ENCODE peak calls at places on chromosome 17, in eight cellular contexts. J is NCI-H2107; X is stimulated activated CD4-positive, alpha-beta T cell treated with anti-CD3 and anti-CD28 coated beads, Interleukin-4, amount 100 ng/mL, for 1 hour; I is AG04450; Z is mesothelial cell of epicardium; V is HFF-Myc; B is GM13977; W is NCI-H2081 treated with DMSO at 0.1 percent for 48 hours. U is an unnamed sample.

GRCh38 chr17:44804301-44805061 is 25.6 kb downstream of the GJC1 start:
- DNase-seq in J (no peak), X (no peak), I (no peak), Z (no peak), V (no peak), B (no peak), W (no peak), U (no peak)

GRCh38 chr17:48486557-48486956 is 44.3 kb downstream of the HOXB1 start:
- DNase-seq in J (no peak), X (no peak), I (peak), Z (no peak), V (peak), B (no peak), W (no peak), U (no peak)

GRCh38 chr17:35519442-35519841 is 18.0 kb downstream of the SLFN12L start:
- DNase-seq in J (no peak), X (no peak), I (no peak), Z (no peak), V (no peak), B (no peak), W (no peak), U (no peak)

GRCh38 chr17:66021757-66022156 is 170.2 kb downstream of the CEP112 start:
- DNase-seq in J (no peak), X (no peak), I (no peak), Z (no peak), V (no peak), B (no peak), W (no peak), U (no peak)

GRCh38 chr17:63911657-63912100 is 621 bp upstream of the CSHL1 start:
- DNase-seq in J (no peak), X (peak), I (no peak), Z (no peak), V (no peak), B (peak), W (no peak), U (peak)

GRCh38 chr17:40068917-40069750 is 6.4 kb downstream of the THRA start:
- DNase-seq in J (peak), X (peak), I (peak), Z (peak), V (peak), B (peak), W (peak), U (peak)

GRCh38 chr17:19975601-19976000 is 2.0 kb downstream of the AKAP10 start:
- DNase-seq in J (no peak), X (no peak), I (no peak), Z (no peak), V (no peak), B (no peak), W (no peak), U (no peak)

GRCh38 chr17:67993153-67993997 is 2.9 kb downstream of the C17orf58 start:
- DNase-seq in J (peak), X (peak), I (no peak), Z (peak), V (no peak), B (peak), W (peak), U (peak)

GRCh38 chr17:66654341-66654740 is 180.6 kb upstream of the CACNG5 start:
- DNase-seq in J (no peak), X (no peak), I (peak), Z (no peak), V (no peak), B (no peak), W (no peak), U (no peak)

GRCh38 chr17:39002991-39003715 is 36.0 kb upstream of the FBXO47 start:
- DNase-seq in J (no peak), X (peak), I (no peak), Z (no peak), V (no peak), B (no peak), W (no peak), U (no peak)

GRCh38 chr17:49646391-49647255 is 31.3 kb downstream of the SPOP start:
- DNase-seq in J (no peak), X (peak), I (peak), Z (no peak), V (peak), B (peak), W (no peak), U (peak)

GRCh38 chr17:42562845-42563509 is 1.0 kb downstream of the COASY start:
- DNase-seq in J (no peak), X (no peak), I (no peak), Z (no peak), V (no peak), B (no peak), W (no peak), U (no peak)

GRCh38 chr17:50165867-50166517 is at the start of gene SGCA:
- DNase-seq in J (no peak), X (no peak), I (no peak), Z (no peak), V (no peak), B (no peak), W (no peak), U (no peak)

GRCh38 chr17:1929896-1930750 is 95.0 kb downstream of the RTN4RL1 start:
- DNase-seq in J (no peak), X (no peak), I (no peak), Z (no peak), V (no peak), B (no peak), W (no peak), U (no peak)

GRCh38 chr17:72376486-72377345 is 255.9 kb downstream of the SOX9 start:
- DNase-seq in J (no peak), X (no peak), I (no peak), Z (no peak), V (no peak), B (no peak), W (no peak), U (no peak)

GRCh38 chr17:78210111-78210510 is 3.9 kb upstream of the BIRC5 start:
- DNase-seq in J (no peak), X (no peak), I (no peak), Z (no peak), V (no peak), B (no peak), W (no peak), U (no peak)

GRCh38 chr17:62592305-62593099 is 35.0 kb upstream of the MRC2 start:
- DNase-seq in J (no peak), X (no peak), I (no peak), Z (no peak), V (no peak), B (no peak), W (no peak), U (no peak)

GRCh38 chr17:32281011-32281451 is 15.4 kb downstream of the RHBDL3 start:
- DNase-seq in J (peak), X (no peak), I (no peak), Z (no peak), V (no peak), B (no peak), W (peak), U (no peak)

GRCh38 chr17:35809855-35810461 is 674 bp downstream of the TAF15 start:
- DNase-seq in J (no peak), X (no peak), I (no peak), Z (no peak), V (no peak), B (no peak), W (no peak), U (no peak)

GRCh38 chr17:7363311-7363710 is 8.4 kb downstream of the TMEM95 start:
- DNase-seq in J (no peak), X (no peak), I (no peak), Z (no peak), V (no peak), B (no peak), W (no peak), U (no peak)

GRCh38 chr17:40310882-40311391 is 2.0 kb downstream of the RARA start:
- DNase-seq in J (no peak), X (no peak), I (no peak), Z (no peak), V (no peak), B (peak), W (no peak), U (peak)

GRCh38 chr17:18033442-18034099 is 5.4 kb downstream of the ATPAF2 start:
- DNase-seq in J (peak), X (no peak), I (peak), Z (no peak), V (peak), B (peak), W (peak), U (peak)

GRCh38 chr17:14038206-14038605 is 31.1 kb upstream of the COX10 start:
- DNase-seq in J (no peak), X (no peak), I (no peak), Z (no peak), V (no peak), B (no peak), W (no peak), U (no peak)

GRCh38 chr17:1034652-1035210 is 37.8 kb downstream of the TIMM22 start:
- DNase-seq in J (no peak), X (no peak), I (no peak), Z (no peak), V (no peak), B (no peak), W (no peak), U (no peak)